ENCODE peak calls at places on chromosome 6, in five cellular contexts. One of them, this sample, is unnamed.
A peak's percentile ranks its signal among the peaks of the same experiment; 100 is the strongest.

GRCh38 chr6:31004285-31004684 is 6.0 kb upstream of the MUC22 start:
- DNase-seq in psoas muscle: no peak
- DNase-seq in brain microvascular endothelial cell: no peak
- DNase-seq in spleen: no peak
- DNase-seq in choroid plexus epithelial cell: no peak
- DNase-seq in this sample: no peak

GRCh38 chr6:129189266-129189665 is 306.3 kb downstream of the LAMA2 start:
- DNase-seq in psoas muscle: no peak
- DNase-seq in brain microvascular endothelial cell: no peak
- DNase-seq in spleen: no peak
- DNase-seq in choroid plexus epithelial cell: no peak
- DNase-seq in this sample: no peak

GRCh38 chr6:155126727-155127439 is 131.8 kb downstream of the TIAM2 start:
- DNase-seq in psoas muscle: no peak
- DNase-seq in brain microvascular endothelial cell: peak; percentile 93
- DNase-seq in spleen: no peak
- DNase-seq in choroid plexus epithelial cell: peak; percentile 64
- DNase-seq in this sample: no peak

GRCh38 chr6:53359843-53360834 is 11.4 kb upstream of the ELOVL5 start:
- DNase-seq in psoas muscle: no peak
- DNase-seq in brain microvascular endothelial cell: peak; percentile 22
- DNase-seq in spleen: no peak
- DNase-seq in choroid plexus epithelial cell: peak; percentile 51
- DNase-seq in this sample: no peak

GRCh38 chr6:107509506-107509905 is 19.6 kb downstream of the SOBP start:
- DNase-seq in psoas muscle: no peak
- DNase-seq in brain microvascular endothelial cell: no peak
- DNase-seq in spleen: no peak
- DNase-seq in choroid plexus epithelial cell: peak; percentile 34
- DNase-seq in this sample: no peak

GRCh38 chr6:10416863-10417641 is 2.2 kb upstream of the TFAP2A start:
- DNase-seq in psoas muscle: no peak
- DNase-seq in brain microvascular endothelial cell: no peak
- DNase-seq in spleen: no peak
- DNase-seq in choroid plexus epithelial cell: no peak
- DNase-seq in this sample: no peak

GRCh38 chr6:129890164-129890563 is 29.0 kb upstream of the TMEM244 start:
- DNase-seq in psoas muscle: no peak
- DNase-seq in brain microvascular endothelial cell: peak; percentile 45
- DNase-seq in spleen: no peak
- DNase-seq in choroid plexus epithelial cell: peak; percentile 44
- DNase-seq in this sample: no peak

GRCh38 chr6:39048481-39049399 is at the start of gene GLP1R:
- DNase-seq in psoas muscle: no peak
- DNase-seq in brain microvascular endothelial cell: no peak
- DNase-seq in spleen: peak; percentile 69
- DNase-seq in choroid plexus epithelial cell: no peak
- DNase-seq in this sample: no peak

GRCh38 chr6:74458536-74458935 is 747.3 kb downstream of the COL12A1 start:
- DNase-seq in psoas muscle: no peak
- DNase-seq in brain microvascular endothelial cell: peak; percentile 7
- DNase-seq in spleen: no peak
- DNase-seq in choroid plexus epithelial cell: peak; percentile 22
- DNase-seq in this sample: no peak

GRCh38 chr6:158174514-158174913 is 6.4 kb downstream of the GTF2H5 start:
- DNase-seq in psoas muscle: no peak
- DNase-seq in brain microvascular endothelial cell: peak; percentile 84
- DNase-seq in spleen: no peak
- DNase-seq in choroid plexus epithelial cell: peak; percentile 96
- DNase-seq in this sample: no peak

GRCh38 chr6:107531868-107532267 is 42.0 kb downstream of the SOBP start:
- DNase-seq in psoas muscle: no peak
- DNase-seq in brain microvascular endothelial cell: no peak
- DNase-seq in spleen: no peak
- DNase-seq in choroid plexus epithelial cell: no peak
- DNase-seq in this sample: no peak

GRCh38 chr6:133730881-133731280 is 158.0 kb upstream of the TCF21 start:
- DNase-seq in psoas muscle: no peak
- DNase-seq in brain microvascular endothelial cell: no peak
- DNase-seq in spleen: no peak
- DNase-seq in choroid plexus epithelial cell: peak; percentile 26
- DNase-seq in this sample: no peak

GRCh38 chr6:160005211-160005610 is 36.3 kb downstream of the IGF2R start:
- DNase-seq in psoas muscle: no peak
- DNase-seq in brain microvascular endothelial cell: no peak
- DNase-seq in spleen: no peak
- DNase-seq in choroid plexus epithelial cell: no peak
- DNase-seq in this sample: peak; percentile 91

GRCh38 chr6:84260926-84261325 is 33.5 kb upstream of the CEP162 start:
- DNase-seq in psoas muscle: no peak
- DNase-seq in brain microvascular endothelial cell: no peak
- DNase-seq in spleen: no peak
- DNase-seq in choroid plexus epithelial cell: no peak
- DNase-seq in this sample: no peak

GRCh38 chr6:74654296-74654695 is 551.6 kb downstream of the COL12A1 start:
- DNase-seq in psoas muscle: no peak
- DNase-seq in brain microvascular endothelial cell: no peak
- DNase-seq in spleen: no peak
- DNase-seq in choroid plexus epithelial cell: no peak
- DNase-seq in this sample: no peak

GRCh38 chr6:20416567-20417345 is 15.1 kb downstream of the E2F3 start:
- DNase-seq in psoas muscle: no peak
- DNase-seq in brain microvascular endothelial cell: peak; percentile 4
- DNase-seq in spleen: no peak
- DNase-seq in choroid plexus epithelial cell: peak; percentile 19
- DNase-seq in this sample: no peak

GRCh38 chr6:153698637-153699036 is 340.4 kb upstream of the OPRM1 start:
- DNase-seq in psoas muscle: no peak
- DNase-seq in brain microvascular endothelial cell: no peak
- DNase-seq in spleen: no peak
- DNase-seq in choroid plexus epithelial cell: no peak
- DNase-seq in this sample: no peak

GRCh38 chr6:126546771-126547170 is 206.9 kb downstream of the CENPW start:
- DNase-seq in psoas muscle: no peak
- DNase-seq in brain microvascular endothelial cell: no peak
- DNase-seq in spleen: no peak
- DNase-seq in choroid plexus epithelial cell: no peak
- DNase-seq in this sample: no peak

GRCh38 chr6:37663016-37663810 is 34.5 kb downstream of the MDGA1 start:
- DNase-seq in psoas muscle: peak; percentile 65
- DNase-seq in brain microvascular endothelial cell: no peak
- DNase-seq in spleen: no peak
- DNase-seq in choroid plexus epithelial cell: peak; percentile 39
- DNase-seq in this sample: peak; percentile 40

GRCh38 chr6:69958978-69959377 is 92.6 kb downstream of the COL19A1 start:
- DNase-seq in psoas muscle: no peak
- DNase-seq in brain microvascular endothelial cell: no peak
- DNase-seq in spleen: no peak
- DNase-seq in choroid plexus epithelial cell: no peak
- DNase-seq in this sample: no peak

DNA sequence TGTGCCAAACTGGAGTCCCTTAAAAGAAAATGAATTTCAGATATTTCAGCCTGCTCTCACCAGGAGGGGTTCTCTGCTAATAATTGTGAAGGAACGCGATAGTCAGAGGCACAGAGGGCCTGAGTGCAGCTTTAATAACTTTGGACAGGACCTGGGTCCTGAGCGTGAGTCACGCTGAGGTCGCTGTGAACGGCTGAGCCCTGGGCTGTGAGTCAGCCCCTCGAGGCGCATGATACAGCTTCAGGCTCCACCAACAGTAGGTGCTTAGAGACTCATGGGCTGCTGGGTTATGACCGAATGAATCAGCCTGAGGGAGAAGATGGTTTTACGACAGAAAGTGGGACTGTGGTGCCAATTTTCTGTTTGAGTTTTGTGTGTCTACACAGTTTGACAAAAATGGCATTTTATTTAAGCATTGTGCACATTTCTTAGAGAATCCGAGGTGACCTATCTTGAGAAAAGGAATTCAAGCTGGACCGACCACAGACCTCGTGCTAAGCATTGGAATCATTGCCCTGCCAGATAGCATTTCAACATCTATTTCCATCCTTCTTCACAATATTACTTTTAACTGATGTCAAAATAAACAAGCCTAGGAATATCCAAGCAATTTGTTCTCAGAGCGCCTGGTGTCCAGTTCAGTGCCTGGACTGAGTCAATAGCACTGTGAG is 183.0 kb downstream of the THBS2 start:
- DNase-seq in psoas muscle: peak; percentile 90
- DNase-seq in brain microvascular endothelial cell: peak; percentile 100
- DNase-seq in spleen: no peak
- DNase-seq in choroid plexus epithelial cell: peak; percentile 100
- DNase-seq in this sample: peak; percentile 96
- TF ChIP-seq CTCF in psoas muscle: no peak
- TF ChIP-seq CTCF in brain microvascular endothelial cell: peak; percentile 36
- TF ChIP-seq CTCF in spleen: no peak
- TF ChIP-seq CTCF in choroid plexus epithelial cell: peak; percentile 46
- TF ChIP-seq CTCF in this sample: peak; percentile 69

GRCh38 chr6:50056242-50056641 is 6.5 kb upstream of the DEFB112 start:
- DNase-seq in psoas muscle: no peak
- DNase-seq in brain microvascular endothelial cell: no peak
- DNase-seq in spleen: no peak
- DNase-seq in choroid plexus epithelial cell: no peak
- DNase-seq in this sample: no peak

GRCh38 chr6:50062051-50062450 is 12.3 kb upstream of the DEFB112 start:
- DNase-seq in psoas muscle: no peak
- DNase-seq in brain microvascular endothelial cell: no peak
- DNase-seq in spleen: no peak
- DNase-seq in choroid plexus epithelial cell: no peak
- DNase-seq in this sample: no peak
- TF ChIP-seq CTCF in psoas muscle: no peak
- TF ChIP-seq CTCF in brain microvascular endothelial cell: no peak
- TF ChIP-seq CTCF in spleen: no peak
- TF ChIP-seq CTCF in choroid plexus epithelial cell: no peak
- TF ChIP-seq CTCF in this sample: peak; percentile 47

GRCh38 chr6:92810913-92811312 is 608.4 kb downstream of the EPHA7 start:
- DNase-seq in psoas muscle: no peak
- DNase-seq in brain microvascular endothelial cell: peak; percentile 10
- DNase-seq in spleen: no peak
- DNase-seq in choroid plexus epithelial cell: peak; percentile 65
- DNase-seq in this sample: no peak
- TF ChIP-seq CTCF in psoas muscle: no peak
- TF ChIP-seq CTCF in brain microvascular endothelial cell: peak; percentile 79
- TF ChIP-seq CTCF in spleen: peak; percentile 20
- TF ChIP-seq CTCF in choroid plexus epithelial cell: peak; percentile 86
- TF ChIP-seq CTCF in this sample: peak; percentile 82

GRCh38 chr6:91164105-91164504 is 577.2 kb upstream of the MAP3K7 start:
- DNase-seq in psoas muscle: no peak
- DNase-seq in brain microvascular endothelial cell: no peak
- DNase-seq in spleen: no peak
- DNase-seq in choroid plexus epithelial cell: no peak
- DNase-seq in this sample: no peak

GRCh38 chr6:91173651-91174050 is 586.8 kb upstream of the MAP3K7 start:
- DNase-seq in psoas muscle: no peak
- DNase-seq in brain microvascular endothelial cell: no peak
- DNase-seq in spleen: no peak
- DNase-seq in choroid plexus epithelial cell: no peak
- DNase-seq in this sample: no peak

GRCh38 chr6:91166271-91166670 is 579.4 kb upstream of the MAP3K7 start:
- DNase-seq in psoas muscle: no peak
- DNase-seq in brain microvascular endothelial cell: no peak
- DNase-seq in spleen: no peak
- DNase-seq in choroid plexus epithelial cell: no peak
- DNase-seq in this sample: no peak

GRCh38 chr6:91167846-91168245 is 581.0 kb upstream of the MAP3K7 start:
- DNase-seq in psoas muscle: no peak
- DNase-seq in brain microvascular endothelial cell: no peak
- DNase-seq in spleen: no peak
- DNase-seq in choroid plexus epithelial cell: peak; percentile 19
- DNase-seq in this sample: no peak
- TF ChIP-seq CTCF in psoas muscle: no peak
- TF ChIP-seq CTCF in brain microvascular endothelial cell: peak; percentile 57
- TF ChIP-seq CTCF in spleen: no peak
- TF ChIP-seq CTCF in choroid plexus epithelial cell: peak; percentile 56
- TF ChIP-seq CTCF in this sample: peak; percentile 75